ENCODE peak calls at places on chromosomes 7 and 10, in four cellular contexts. One of them, this sample, is unnamed.

GRCh38 chr7:2923886-2924574 is 79.9 kb upstream of the GNA12 start:
- DNase-seq in GM12892: no peak
- DNase-seq in DMS153: no peak
- DNase-seq in NCI-H1105: no peak
- DNase-seq in this sample: no peak

GRCh38 chr10:124354411-124355382 is 64.0 kb downstream of the OAT start:
- DNase-seq in GM12892: no peak
- DNase-seq in DMS153: peak
- DNase-seq in NCI-H1105: no peak
- DNase-seq in this sample: peak

GRCh38 chr7:159218216-159219006 is 73.7 kb upstream of the VIPR2 start:
- DNase-seq in GM12892: no peak
- DNase-seq in DMS153: no peak
- DNase-seq in NCI-H1105: no peak
- DNase-seq in this sample: no peak

GRCh38 chr10:79445708-79446450 is 455 bp upstream of the ZCCHC24 start:
- DNase-seq in GM12892: peak
- DNase-seq in DMS153: peak
- DNase-seq in NCI-H1105: peak
- DNase-seq in this sample: peak

GRCh38 chr7:100812729-100813128 is 14.6 kb downstream of the EPHB4 start:
- DNase-seq in GM12892: no peak
- DNase-seq in DMS153: no peak
- DNase-seq in NCI-H1105: no peak
- DNase-seq in this sample: no peak

GRCh38 chr10:121928528-121928884 is 675 bp upstream of the ATE1 start:
- DNase-seq in GM12892: peak
- DNase-seq in DMS153: no peak
- DNase-seq in NCI-H1105: no peak
- DNase-seq in this sample: no peak

GRCh38 chr10:68899186-68899745 is 1.8 kb upstream of the DDX50 start:
- DNase-seq in GM12892: no peak
- DNase-seq in DMS153: no peak
- DNase-seq in NCI-H1105: no peak
- DNase-seq in this sample: no peak

GRCh38 chr7:116588641-116589594 is 64.1 kb downstream of the CAV1 start:
- DNase-seq in GM12892: no peak
- DNase-seq in DMS153: no peak
- DNase-seq in NCI-H1105: peak
- DNase-seq in this sample: no peak

GRCh38 chr10:29243750-29244149 is 45.1 kb upstream of the LYZL1 start:
- DNase-seq in GM12892: no peak
- DNase-seq in DMS153: no peak
- DNase-seq in NCI-H1105: no peak
- DNase-seq in this sample: no peak

GRCh38 chr7:26413007-26413691 is 121.5 kb downstream of the SNX10 start:
- DNase-seq in GM12892: no peak
- DNase-seq in DMS153: peak
- DNase-seq in NCI-H1105: peak
- DNase-seq in this sample: peak

GRCh38 chr10:59508296-59508695 is 145.9 kb upstream of the FAM13C start:
- DNase-seq in GM12892: no peak
- DNase-seq in DMS153: no peak
- DNase-seq in NCI-H1105: no peak
- DNase-seq in this sample: no peak

GRCh38 chr10:95451568-95452524 is 109.3 kb downstream of the SORBS1 start:
- DNase-seq in GM12892: no peak
- DNase-seq in DMS153: no peak
- DNase-seq in NCI-H1105: no peak
- DNase-seq in this sample: no peak

GRCh38 chr7:1329966-1330915 is 97.6 kb downstream of the UNCX start:
- DNase-seq in GM12892: no peak
- DNase-seq in DMS153: no peak
- DNase-seq in NCI-H1105: no peak
- DNase-seq in this sample: no peak

GRCh38 chr10:118504044-118504944 is 91.2 kb downstream of the PRLHR start:
- DNase-seq in GM12892: no peak
- DNase-seq in DMS153: peak
- DNase-seq in NCI-H1105: no peak
- DNase-seq in this sample: peak

GRCh38 chr10:6621536-6621935 is 41.5 kb upstream of the PRKCQ start:
- DNase-seq in GM12892: no peak
- DNase-seq in DMS153: peak
- DNase-seq in NCI-H1105: no peak
- DNase-seq in this sample: no peak

GRCh38 chr7:46424934-46425333 is 503.9 kb upstream of the IGFBP3 start:
- DNase-seq in GM12892: no peak
- DNase-seq in DMS153: no peak
- DNase-seq in NCI-H1105: no peak
- DNase-seq in this sample: no peak

GRCh38 chr7:41579961-41580935 is 122.6 kb downstream of the INHBA start:
- DNase-seq in GM12892: no peak
- DNase-seq in DMS153: no peak
- DNase-seq in NCI-H1105: no peak
- DNase-seq in this sample: no peak

GRCh38 chr7:45219130-45219529 is 61.5 kb downstream of the RAMP3 start:
- DNase-seq in GM12892: no peak
- DNase-seq in DMS153: no peak
- DNase-seq in NCI-H1105: no peak
- DNase-seq in this sample: no peak

GRCh38 chr7:99106869-99107268 is 37.0 kb downstream of the SMURF1 start:
- DNase-seq in GM12892: no peak
- DNase-seq in DMS153: no peak
- DNase-seq in NCI-H1105: no peak
- DNase-seq in this sample: no peak

GRCh38 chr10:17888189-17888588 is 63.5 kb upstream of the SLC39A12 start:
- DNase-seq in GM12892: no peak
- DNase-seq in DMS153: no peak
- DNase-seq in NCI-H1105: no peak
- DNase-seq in this sample: no peak

GRCh38 chr7:156668130-156668741 is 27.7 kb downstream of the RNF32 start:
- DNase-seq in GM12892: no peak
- DNase-seq in DMS153: no peak
- DNase-seq in NCI-H1105: no peak
- DNase-seq in this sample: no peak

GRCh38 chr7:130006771-130007170 is 44.4 kb downstream of the ZC3HC1 start:
- DNase-seq in GM12892: no peak
- DNase-seq in DMS153: no peak
- DNase-seq in NCI-H1105: no peak
- DNase-seq in this sample: no peak

GRCh38 chr7:22675917-22676343 is 51.1 kb upstream of the IL6 start:
- DNase-seq in GM12892: no peak
- DNase-seq in DMS153: no peak
- DNase-seq in NCI-H1105: no peak
- DNase-seq in this sample: no peak

GRCh38 chr10:129532838-129533237 is 65.8 kb downstream of the MGMT start:
- DNase-seq in GM12892: no peak
- DNase-seq in DMS153: no peak
- DNase-seq in NCI-H1105: no peak
- DNase-seq in this sample: no peak

GRCh38 chr10:50586740-50587088 is 37.0 kb downstream of the SGMS1 start:
- DNase-seq in GM12892: no peak
- DNase-seq in DMS153: no peak
- DNase-seq in NCI-H1105: no peak
- DNase-seq in this sample: no peak

GRCh38 chr7:117076426-117076943 is 123.2 kb downstream of the ST7 start:
- DNase-seq in GM12892: no peak
- DNase-seq in DMS153: no peak
- DNase-seq in NCI-H1105: no peak
- DNase-seq in this sample: no peak

GRCh38 chr10:122154733-122155366 is 116.2 kb upstream of the BTBD16 start:
- DNase-seq in GM12892: no peak
- DNase-seq in DMS153: peak
- DNase-seq in NCI-H1105: no peak
- DNase-seq in this sample: no peak

GRCh38 chr10:64196638-64197315 is 675.6 kb downstream of the REEP3 start:
- DNase-seq in GM12892: no peak
- DNase-seq in DMS153: no peak
- DNase-seq in NCI-H1105: no peak
- DNase-seq in this sample: no peak

GRCh38 chr7:108515013-108515412 is 10.9 kb downstream of the PNPLA8 start:
- DNase-seq in GM12892: no peak
- DNase-seq in DMS153: no peak
- DNase-seq in NCI-H1105: no peak
- DNase-seq in this sample: no peak

GRCh38 chr10:74738052-74738451 is 88.3 kb upstream of the KAT6B start:
- DNase-seq in GM12892: no peak
- DNase-seq in DMS153: no peak
- DNase-seq in NCI-H1105: no peak
- DNase-seq in this sample: no peak

GRCh38 chr10:69655124-69655867 is 25.2 kb downstream of the FAM241B start:
- DNase-seq in GM12892: no peak
- DNase-seq in DMS153: no peak
- DNase-seq in NCI-H1105: no peak
- DNase-seq in this sample: no peak

GRCh38 chr10:62818426-62819011 is 2.4 kb upstream of the EGR2 start:
- DNase-seq in GM12892: no peak
- DNase-seq in DMS153: peak
- DNase-seq in NCI-H1105: no peak
- DNase-seq in this sample: no peak

GRCh38 chr10:110651044-110651958 is 7.2 kb downstream of the RBM20 start:
- DNase-seq in GM12892: no peak
- DNase-seq in DMS153: peak
- DNase-seq in NCI-H1105: no peak
- DNase-seq in this sample: no peak